ENCODE peak calls at places on chromosomes 12 and 14, in nine cellular contexts. S, Z, N, U, M, W, O, E and J are unnamed samples.

GRCh38 chr14:77189479-77189878 is 7.9 kb downstream of the TMEM63C start:
- DNase-seq in W (no peak), O (no peak), N (peak; percentile 14), U (no peak), E (peak; percentile 20), M (no peak), Z (no peak), S (no peak), J (no peak)

GRCh38 chr14:76953196-76953945 is 75.1 kb downstream of the IRF2BPL start:
- DNase-seq in W (peak; percentile 92), N (peak; percentile 83), E (peak; percentile 90), U (peak; percentile 82), O (peak; percentile 52), Z (no peak), S (peak; percentile 93), M (no peak), J (peak; percentile 81)

GRCh38 chr14:101174522-101174838 is 271.0 kb upstream of the RTL1 start:
- DNase-seq in W (no peak), S (no peak), U (peak; percentile 25), M (no peak), Z (no peak), O (no peak), E (peak; percentile 66), N (no peak), J (peak; percentile 82)

GRCh38 chr12:62434504-62435336 is 31.9 kb upstream of the MON2 start:
- DNase-seq in W (no peak), E (peak; percentile 76), N (peak; percentile 29), U (no peak), O (peak; percentile 8), M (no peak), Z (no peak), S (peak; percentile 6), J (peak; percentile 52)

GRCh38 chr14:103522028-103522581 is 525 bp downstream of the CKB start:
- DNase-seq in E (peak; percentile 77), U (no peak), O (peak; percentile 52), M (no peak), S (peak; percentile 50), W (peak; percentile 43), N (no peak), Z (no peak), J (peak; percentile 82)

GRCh38 chr14:105209646-105210045 is 28.5 kb upstream of the NUDT14 start:
- DNase-seq in U (no peak), S (no peak), W (no peak), N (no peak), Z (no peak), M (no peak), E (no peak), O (no peak), J (no peak)

GRCh38 chr14:39138450-39138849 is 24.3 kb downstream of the GEMIN2 start:
- DNase-seq in U (no peak), M (no peak), N (no peak), W (no peak), O (no peak), Z (no peak), S (no peak), E (no peak), J (no peak)

GRCh38 chr12:88860846-88861245 is 280.6 kb upstream of the KITLG start:
- DNase-seq in O (no peak), S (no peak), E (no peak), W (no peak), N (no peak), Z (no peak), U (no peak), M (no peak), J (no peak)

GRCh38 chr14:99035712-99036593 is 236.0 kb downstream of the BCL11B start:
- DNase-seq in W (peak; percentile 15), E (no peak), O (peak; percentile 47), S (peak; percentile 99), N (peak; percentile 42), Z (peak; percentile 47), M (no peak), U (peak; percentile 75), J (peak; percentile 86)

GRCh38 chr14:77039285-77040058 is 11.0 kb upstream of the IRF2BPL start:
- DNase-seq in U (no peak), S (peak; percentile 66), W (peak; percentile 90), E (no peak), N (no peak), O (no peak), Z (no peak), M (no peak), J (no peak)

GRCh38 chr14:93949511-93950075 is 22.4 kb downstream of the FAM181A start:
- DNase-seq in U (no peak), N (no peak), O (no peak), E (no peak), S (no peak), W (no peak), M (no peak), Z (no peak), J (no peak)

GRCh38 chr14:49623387-49623786 is 2.8 kb downstream of the MGAT2 start:
- DNase-seq in U (no peak), O (no peak), S (no peak), Z (no peak), E (no peak), M (no peak), N (no peak), W (no peak), J (no peak)
- H3K4me3 ChIP-seq in U (peak overlapping the region; percentile 93), O (no peak overlapping the region), S (peak overlapping the region; percentile 90), Z (no peak overlapping the region), E (no peak overlapping the region), M (peak overlapping the region; percentile 81), N (no peak overlapping the region), W (no peak overlapping the region), J (peak overlapping the region; percentile 95)

DNA sequence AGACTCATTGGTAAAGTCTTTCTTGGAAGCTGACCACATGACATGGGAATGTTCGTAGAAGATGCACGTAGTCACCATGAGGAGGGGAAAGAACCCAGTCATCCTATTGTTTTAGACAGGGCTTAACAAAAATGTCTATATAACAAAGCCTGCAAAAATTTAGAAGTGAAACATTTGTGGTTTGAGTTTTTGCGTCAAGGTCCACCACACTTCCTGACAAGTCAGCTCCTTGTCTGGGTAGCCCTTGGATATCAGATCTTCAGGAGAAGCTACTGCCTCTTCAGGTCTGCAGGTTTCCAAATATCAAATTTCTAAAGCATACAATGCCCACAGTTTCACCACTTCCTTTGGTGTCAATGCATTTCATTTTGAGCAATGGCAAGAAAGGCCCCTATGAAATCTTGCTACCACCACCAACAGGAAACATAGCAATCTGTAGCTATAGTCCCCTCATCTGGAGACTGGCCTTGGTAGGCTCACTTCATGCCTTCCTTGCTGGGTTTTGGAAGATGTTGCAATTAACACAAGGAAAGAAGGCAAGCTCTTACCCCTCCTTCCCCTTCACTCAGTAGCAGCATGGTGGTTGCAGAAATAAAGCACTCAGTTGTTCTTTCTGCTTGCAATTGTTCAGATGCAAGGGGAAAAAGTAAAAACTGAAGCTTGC is 235.2 kb downstream of the PCNX1 start:
- DNase-seq in U (no peak), W (peak; percentile 90), N (no peak), S (peak; percentile 97), O (no peak), E (no peak), Z (no peak), M (peak; percentile 69), J (no peak)
- H3K27ac ChIP-seq in U (no peak overlapping the region), W (no peak overlapping the region), N (no peak overlapping the region), S (peak overlapping the region; percentile 90), O (no peak overlapping the region), E (no peak overlapping the region), Z (no peak overlapping the region), M (peak overlapping the region; percentile 76), J (peak overlapping the region; percentile 5)

GRCh38 chr12:131425468-131425867 is 285.4 kb upstream of the SFSWAP start:
- DNase-seq in Z (no peak), U (peak; percentile 15), S (no peak), O (no peak), M (no peak), E (peak; percentile 21), N (no peak), W (no peak), J (no peak)

GRCh38 chr12:131430158-131430772 is 280.6 kb upstream of the SFSWAP start:
- DNase-seq in O (no peak), U (no peak), M (no peak), S (no peak), Z (no peak), W (no peak), E (peak; percentile 47), N (peak; percentile 4), J (no peak)

GRCh38 chr12:131432532-131433260 is 278.2 kb upstream of the SFSWAP start:
- DNase-seq in S (no peak), N (peak; percentile 5), M (no peak), U (no peak), O (no peak), Z (no peak), E (peak; percentile 45), W (no peak), J (no peak)

GRCh38 chr12:131424270-131424669 is 286.6 kb upstream of the SFSWAP start:
- DNase-seq in Z (no peak), M (no peak), E (no peak), O (no peak), U (no peak), S (no peak), W (no peak), N (no peak), J (no peak)

DNA sequence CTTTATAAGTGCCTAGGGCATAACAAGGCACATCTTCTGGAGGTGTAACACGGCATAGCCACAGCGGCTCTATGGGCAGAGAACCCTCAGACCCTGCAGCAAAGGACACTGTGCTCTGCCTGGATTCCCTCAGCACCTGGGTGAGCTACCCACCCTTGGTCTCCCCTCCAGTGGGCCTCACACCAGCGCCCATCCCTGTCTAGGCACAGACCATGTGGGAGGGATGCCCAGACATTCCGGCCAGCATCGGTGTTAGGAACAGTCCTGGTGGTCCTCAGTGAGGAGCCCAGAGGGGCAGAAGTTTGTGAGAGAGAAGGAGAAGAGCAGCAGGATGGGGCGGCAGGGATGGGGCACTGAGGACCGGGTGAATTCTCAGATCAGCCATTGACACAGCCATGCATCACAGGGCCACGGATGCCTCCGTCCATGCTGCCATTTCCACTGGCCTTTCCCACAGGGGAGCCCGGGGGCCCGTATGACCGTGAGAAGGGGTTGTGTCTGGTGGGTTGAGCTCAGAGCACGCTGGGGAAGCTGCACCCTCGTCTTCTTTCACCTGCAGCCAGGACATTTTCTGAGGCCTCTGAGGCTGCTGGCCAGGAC is 282.7 kb upstream of the SFSWAP start:
- DNase-seq in W (no peak), U (peak; percentile 17), Z (no peak), M (no peak), N (peak; percentile 4), S (no peak), O (no peak), E (peak; percentile 54), J (no peak)
- H3K4me1 ChIP-seq in W (no peaks in the 10 kb centered on the region), U (no peaks in the 10 kb centered on the region), Z (peaks cover 2% of the 10 kb centered on the region), M (no peaks in the 10 kb centered on the region), N (no peaks in the 10 kb centered on the region), S (no peaks in the 10 kb centered on the region), O (no peaks in the 10 kb centered on the region), E (no peaks in the 10 kb centered on the region), J (no peaks in the 10 kb centered on the region)

DNA sequence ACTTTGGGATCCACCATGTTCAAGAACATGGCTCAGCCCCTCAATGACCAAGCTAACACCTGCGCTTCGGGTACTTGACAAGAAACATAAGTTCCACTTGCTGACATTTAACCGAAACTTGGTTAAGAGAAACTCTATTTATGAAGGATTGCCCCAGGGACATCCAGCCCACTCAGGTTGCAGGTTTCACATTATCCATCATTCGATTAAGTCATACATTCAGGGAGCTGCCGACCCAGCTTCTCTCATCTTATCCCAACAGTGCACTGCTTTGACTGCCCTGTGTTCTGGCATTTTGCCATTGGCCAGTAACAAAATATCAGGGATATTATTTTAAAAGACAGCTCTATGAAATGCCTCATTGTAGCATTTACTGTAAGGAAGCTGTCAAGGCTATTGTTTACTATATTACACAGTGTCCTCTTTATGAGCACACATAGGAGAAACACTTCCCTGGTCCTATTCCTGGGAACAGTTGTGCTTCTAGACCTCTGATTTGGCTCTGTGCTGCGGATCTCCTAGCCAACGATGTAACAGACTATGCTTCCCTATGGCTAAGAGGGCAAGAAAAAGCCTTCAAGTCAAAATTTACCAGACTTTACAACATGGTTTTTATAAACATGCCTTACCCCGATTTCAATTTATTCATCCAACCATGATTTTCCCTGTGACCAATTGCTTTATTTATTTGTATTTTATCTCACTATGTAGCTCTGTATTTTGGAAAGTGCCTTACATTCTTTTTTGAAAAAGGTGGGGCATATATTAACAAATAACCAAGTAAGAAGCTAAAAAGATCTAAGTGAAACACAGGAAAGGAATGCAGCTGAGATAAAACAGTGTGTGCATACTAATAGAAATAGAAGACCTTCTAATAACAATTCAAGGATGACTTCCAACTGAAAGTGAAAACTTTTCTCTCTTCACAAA is 109.3 kb downstream of the ITPR2 start:
- DNase-seq in O (no peak), S (peak; percentile 61), E (no peak), U (no peak), M (peak; percentile 66), Z (no peak), N (no peak), W (peak; percentile 53), J (no peak)
- H3K4me3 ChIP-seq in O (no peak overlapping the region), S (peak overlapping the region; percentile 27), E (no peak overlapping the region), U (no peak overlapping the region), M (no peak overlapping the region), Z (no peak overlapping the region), N (no peak overlapping the region), W (no peak overlapping the region), J (no peak overlapping the region)